ENCODE peak calls at places on chromosomes 13 and 19, in eight cellular contexts. Z is stimulated activated CD4-positive, alpha-beta T cell treated with anti-CD3 and anti-CD28 coated beads, TNF-alpha, amount 100 ng/mL, for 48 hours; C is activated gamma-delta T cell treated with Interleukin-2 at 50 U/mL for 16 hours; P is NCI-H460; Q is kidney tubule cell; V is NCI-H1048; G is CD8-positive, alpha-beta T cell; D is upper lobe of right lung. X is an unnamed sample.

GRCh38 chr19:10929402-10929794 is 787 bp downstream of the TIMM29 start:
- DNase-seq in Z (no peak), C (no peak), P (no peak), Q (no peak), V (no peak), G (no peak), D (no peak), X (no peak)

GRCh38 chr19:18424122-18424889 is 5.1 kb downstream of the SSBP4 start:
- DNase-seq in Z (no peak), C (no peak), P (no peak), Q (no peak), V (no peak), G (no peak), D (no peak), X (no peak)

GRCh38 chr13:40624338-40624737 is 42.1 kb downstream of the FOXO1 start:
- DNase-seq in Z (peak), C (no peak), P (no peak), Q (peak), V (no peak), G (no peak), D (no peak), X (no peak)

GRCh38 chr19:28294395-28294794 is 918.6 kb downstream of the UQCRFS1 start:
- DNase-seq in Z (no peak), C (no peak), P (no peak), Q (peak), V (no peak), G (no peak), D (no peak), X (no peak)

GRCh38 chr19:42420055-42420544 is 7.1 kb downstream of the LIPE start:
- DNase-seq in Z (peak), C (peak), P (peak), Q (peak), V (no peak), G (peak), D (peak), X (no peak)

GRCh38 chr13:36341718-36342117 is 4.5 kb downstream of the SPART start:
- DNase-seq in Z (no peak), C (no peak), P (no peak), Q (peak), V (no peak), G (no peak), D (no peak), X (no peak)

GRCh38 chr13:95160112-95160906 is 140.9 kb downstream of the ABCC4 start:
- DNase-seq in Z (no peak), C (no peak), P (no peak), Q (no peak), V (no peak), G (no peak), D (no peak), X (no peak)

GRCh38 chr13:75666646-75667351 is 30.7 kb downstream of the LMO7 start:
- DNase-seq in Z (no peak), C (no peak), P (no peak), Q (peak), V (no peak), G (no peak), D (no peak), X (no peak)

GRCh38 chr19:29318581-29318980 is 105.6 kb upstream of the UQCRFS1 start:
- DNase-seq in Z (no peak), C (no peak), P (no peak), Q (no peak), V (no peak), G (no peak), D (peak), X (no peak)

GRCh38 chr19:43152217-43152616 is 34.1 kb downstream of the PSG5 start:
- DNase-seq in Z (no peak), C (no peak), P (no peak), Q (no peak), V (no peak), G (no peak), D (no peak), X (no peak)

GRCh38 chr19:45848922-45849321 is 14.0 kb downstream of the SYMPK start:
- DNase-seq in Z (no peak), C (no peak), P (no peak), Q (no peak), V (no peak), G (no peak), D (no peak), X (no peak)

GRCh38 chr19:15304140-15304705 is 28.1 kb downstream of the BRD4 start:
- DNase-seq in Z (no peak), C (no peak), P (peak), Q (no peak), V (no peak), G (no peak), D (peak), X (no peak)

GRCh38 chr19:58400638-58400915 is 5.1 kb downstream of the RNF225 start:
- DNase-seq in Z (no peak), C (no peak), P (no peak), Q (no peak), V (no peak), G (no peak), D (peak), X (no peak)

GRCh38 chr13:113741101-113741731 is 17.8 kb upstream of the TMEM255B start:
- DNase-seq in Z (no peak), C (no peak), P (no peak), Q (no peak), V (no peak), G (peak), D (no peak), X (no peak)

GRCh38 chr19:52735734-52736133 is 890 bp upstream of the ZNF611 start:
- DNase-seq in Z (no peak), C (no peak), P (no peak), Q (peak), V (no peak), G (no peak), D (peak), X (no peak)

GRCh38 chr19:32720216-32720935 is 809 bp downstream of the TDRD12 start:
- DNase-seq in Z (no peak), C (no peak), P (no peak), Q (no peak), V (no peak), G (no peak), D (no peak), X (no peak)

GRCh38 chr13:109569938-109570711 is 216.3 kb downstream of the IRS2 start:
- DNase-seq in Z (no peak), C (peak), P (no peak), Q (no peak), V (no peak), G (peak), D (no peak), X (no peak)

GRCh38 chr13:94534171-94534570 is 54.7 kb upstream of the DCT start:
- DNase-seq in Z (no peak), C (no peak), P (no peak), Q (peak), V (no peak), G (no peak), D (no peak), X (no peak)

GRCh38 chr13:30526612-30527217 is 61.0 kb upstream of the HMGB1 start:
- DNase-seq in Z (no peak), C (no peak), P (no peak), Q (no peak), V (no peak), G (no peak), D (no peak), X (no peak)

GRCh38 chr13:99380921-99381645 is 73.9 kb upstream of the GPR183 start:
- DNase-seq in Z (no peak), C (peak), P (no peak), Q (peak), V (no peak), G (peak), D (no peak), X (peak)

GRCh38 chr19:1266818-1267440 is 2.2 kb upstream of the CIRBP start:
- DNase-seq in Z (no peak), C (peak), P (no peak), Q (peak), V (no peak), G (peak), D (peak), X (peak)

GRCh38 chr19:13846533-13847032 is 30.4 kb upstream of the NANOS3 start:
- DNase-seq in Z (peak), C (peak), P (peak), Q (peak), V (no peak), G (peak), D (peak), X (peak)

GRCh38 chr13:20796791-20797513 is 23.2 kb upstream of the EEF1AKMT1 start:
- DNase-seq in Z (no peak), C (no peak), P (no peak), Q (peak), V (no peak), G (no peak), D (no peak), X (no peak)

GRCh38 chr13:67353031-67353430 is 122.9 kb upstream of the PCDH9 start:
- DNase-seq in Z (no peak), C (no peak), P (no peak), Q (no peak), V (no peak), G (no peak), D (no peak), X (no peak)

GRCh38 chr19:12736854-12737665 is at the start of gene GET3:
- DNase-seq in Z (peak), C (peak), P (peak), Q (peak), V (peak), G (peak), D (peak), X (peak)

GRCh38 chr13:74026753-74027152 is 107.5 kb downstream of the KLF12 start:
- DNase-seq in Z (peak), C (peak), P (no peak), Q (peak), V (no peak), G (peak), D (no peak), X (no peak)

GRCh38 chr19:54502518-54503048 is at the start of gene LAIR2:
- DNase-seq in Z (no peak), C (no peak), P (no peak), Q (no peak), V (no peak), G (no peak), D (no peak), X (no peak)

GRCh38 chr19:56273563-56274117 is 1.1 kb downstream of the EDDM13 start:
- DNase-seq in Z (no peak), C (no peak), P (no peak), Q (peak), V (no peak), G (no peak), D (no peak), X (no peak)

GRCh38 chr13:44364601-44365000 is 9.0 kb upstream of the SERP2 start:
- DNase-seq in Z (no peak), C (no peak), P (no peak), Q (peak), V (no peak), G (no peak), D (no peak), X (no peak)

GRCh38 chr19:31451686-31452325 is 102.6 kb upstream of the TSHZ3 start:
- DNase-seq in Z (no peak), C (no peak), P (no peak), Q (no peak), V (no peak), G (no peak), D (no peak), X (no peak)

GRCh38 chr13:105643966-105644365 is 891.5 kb downstream of the EFNB2 start:
- DNase-seq in Z (no peak), C (no peak), P (no peak), Q (no peak), V (no peak), G (no peak), D (no peak), X (no peak)

GRCh38 chr19:14023404-14024235 is 4.3 kb upstream of the RLN3 start:
- DNase-seq in Z (no peak), C (no peak), P (peak), Q (peak), V (no peak), G (no peak), D (peak), X (no peak)

GRCh38 chr19:49301165-49301865 is 23.7 kb downstream of the SLC6A16 start:
- DNase-seq in Z (peak), C (peak), P (peak), Q (peak), V (peak), G (peak), D (peak), X (peak)

GRCh38 chr19:29084266-29084665 is 128.7 kb downstream of the UQCRFS1 start:
- DNase-seq in Z (no peak), C (no peak), P (no peak), Q (peak), V (no peak), G (no peak), D (no peak), X (peak)

GRCh38 chr13:24663089-24663395 is 17.2 kb upstream of the ATP12A start:
- DNase-seq in Z (no peak), C (no peak), P (no peak), Q (no peak), V (no peak), G (no peak), D (no peak), X (no peak)

GRCh38 chr13:32791545-32792172 is 205.4 kb downstream of the PDS5B start:
- DNase-seq in Z (peak), C (peak), P (no peak), Q (no peak), V (no peak), G (no peak), D (no peak), X (no peak)

GRCh38 chr19:42576241-42576640 is 18.5 kb downstream of the CEACAM8 start:
- DNase-seq in Z (no peak), C (no peak), P (no peak), Q (no peak), V (no peak), G (no peak), D (no peak), X (peak)

GRCh38 chr13:72163671-72164070 is 296.7 kb upstream of the DACH1 start:
- DNase-seq in Z (no peak), C (no peak), P (no peak), Q (peak), V (no peak), G (no peak), D (no peak), X (no peak)